ENCODE peak calls at places on chromosomes 12 and 14, in five cellular contexts. O is cardiac fibroblast, L is AG10803, R is Peyer's patch, F is prostate gland. I is an unnamed sample.

GRCh38 chr14:99579077-99579836 is 24.8 kb downstream of the CCDC85C start:
- DNase-seq in L (no peak), O (no peak), F (peak; percentile 94), R (peak; percentile 85), I (no peak)

GRCh38 chr12:3076730-3077571 is at the start of gene TSPAN9:
- DNase-seq in O (peak; percentile 79), L (peak; percentile 76), R (peak; percentile 90), F (peak; percentile 82), I (peak; percentile 76)

GRCh38 chr12:113135178-113136127 is at the start of gene RASAL1:
- DNase-seq in O (no peak), F (no peak), L (no peak), R (peak; percentile 80), I (no peak)

GRCh38 chr14:72516936-72517408 is 376.9 kb downstream of the DPF3 start:
- DNase-seq in R (peak; percentile 62), L (peak; percentile 85), O (peak; percentile 91), F (peak; percentile 38), I (peak; percentile 92)

GRCh38 chr14:106185837-106186233 is 659.5 kb downstream of the TMEM121 start:
- DNase-seq in F (no peak), R (no peak), L (no peak), O (no peak), I (no peak)

GRCh38 chr14:67573268-67574010 is 26.6 kb downstream of the PIGH start:
- DNase-seq in O (no peak), R (peak; percentile 59), F (no peak), L (no peak), I (no peak)

GRCh38 chr14:67735361-67735921 is 33.8 kb downstream of the RDH12 start:
- DNase-seq in L (no peak), F (no peak), O (peak; percentile 24), R (no peak), I (no peak)

GRCh38 chr12:116516657-116517056 is 42.5 kb upstream of the MAP1LC3B2 start:
- DNase-seq in O (no peak), R (no peak), F (no peak), L (no peak), I (no peak)

GRCh38 chr14:92647499-92648279 is 100.7 kb downstream of the LGMN start:
- DNase-seq in O (peak; percentile 52), R (no peak), L (peak; percentile 83), F (no peak), I (peak; percentile 40)

GRCh38 chr12:76317976-76318375 is 30.2 kb downstream of the BBS10 start:
- DNase-seq in L (no peak), R (no peak), F (no peak), O (no peak), I (no peak)

GRCh38 chr14:33918256-33918655 is 32.6 kb downstream of the EGLN3 start:
- DNase-seq in O (peak; percentile 15), R (no peak), F (no peak), L (no peak), I (peak; percentile 26)

GRCh38 chr12:109896188-109896587 is 3.9 kb upstream of the TCHP start:
- DNase-seq in F (no peak), L (no peak), O (no peak), R (no peak), I (no peak)

GRCh38 chr12:14963520-14963919 is 2.1 kb upstream of the ARHGDIB start:
- DNase-seq in F (no peak), R (no peak), L (no peak), O (no peak), I (no peak)

GRCh38 chr12:124953689-124954405 is 35.1 kb downstream of the DHX37 start:
- DNase-seq in O (no peak), R (no peak), F (no peak), L (no peak), I (no peak)

GRCh38 chr12:115385141-115385540 is 701.2 kb upstream of the TBX3 start:
- DNase-seq in F (no peak), O (no peak), R (no peak), L (no peak), I (no peak)

GRCh38 chr12:64781374-64782029 is 22.3 kb upstream of the GNS start:
- DNase-seq in R (peak; percentile 58), L (no peak), O (no peak), F (peak; percentile 23), I (no peak)

GRCh38 chr14:98182385-98183055 is 1089.5 kb downstream of the BCL11B start:
- DNase-seq in R (no peak), O (peak; percentile 1), F (no peak), L (no peak), I (peak; percentile 8)

GRCh38 chr12:114403044-114403689 is 2.8 kb downstream of the TBX5 start:
- DNase-seq in O (peak; percentile 63), F (no peak), L (peak; percentile 49), R (no peak), I (peak; percentile 52)

GRCh38 chr14:44833376-44833775 is 128.4 kb downstream of the KLHL28 start:
- DNase-seq in O (peak; percentile 18), F (no peak), R (no peak), L (peak; percentile 27), I (peak; percentile 20)

GRCh38 chr12:32478858-32479257 is 79.5 kb downstream of the FGD4 start:
- DNase-seq in L (no peak), F (no peak), R (no peak), O (no peak), I (no peak)

GRCh38 chr14:34423445-34423844 is 38.6 kb downstream of the SPTSSA start:
- DNase-seq in R (no peak), O (no peak), L (no peak), F (no peak), I (no peak)

GRCh38 chr14:95557291-95557690 is 22.4 kb downstream of the GLRX5 start:
- DNase-seq in O (no peak), F (no peak), R (no peak), L (no peak), I (no peak)

GRCh38 chr12:120468846-120469449 is 600 bp downstream of the SRSF9 start:
- DNase-seq in F (peak; percentile 15), L (peak; percentile 13), R (peak; percentile 58), O (no peak), I (no peak)

GRCh38 chr12:45200497-45201043 is 15.3 kb upstream of the ANO6 start:
- DNase-seq in O (peak; percentile 36), R (no peak), F (no peak), L (peak; percentile 39), I (peak; percentile 36)

GRCh38 chr12:93813972-93814821 is 137.0 kb downstream of the CRADD start:
- DNase-seq in L (peak; percentile 84), O (peak; percentile 99), R (no peak), F (peak; percentile 93), I (peak; percentile 98)

DNA sequence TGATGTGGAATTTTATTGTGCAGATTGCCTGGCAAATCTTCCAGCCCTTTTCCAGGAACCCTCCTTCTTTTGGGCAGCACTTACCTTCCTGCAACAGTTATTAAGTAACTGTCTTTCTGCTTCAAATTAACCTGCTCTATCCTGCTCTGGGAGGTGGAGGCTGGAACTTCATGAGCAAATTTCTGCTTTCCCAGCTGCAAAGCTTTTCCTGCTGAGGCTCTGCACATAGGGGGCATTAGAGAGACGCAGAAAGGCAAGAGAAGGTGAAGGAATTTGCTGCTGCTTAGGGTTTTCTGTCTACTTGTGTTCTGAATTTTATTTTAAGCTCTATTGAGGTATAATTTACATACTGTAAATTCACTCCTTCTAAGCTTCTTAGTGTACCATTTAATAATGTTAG is 259.2 kb downstream of the PCNX1 start:
- DNase-seq in O (peak; percentile 90), F (no peak), R (no peak), L (peak; percentile 83), I (peak; percentile 93)
- TF ChIP-seq CTCF in O (peak; percentile 80), F (peak; percentile 18), R (no peak), L (peak; percentile 96), I (no peak)

GRCh38 chr14:77000340-77001235 is 27.9 kb downstream of the IRF2BPL start:
- DNase-seq in L (peak; percentile 79), O (peak; percentile 64), R (no peak), F (peak; percentile 72), I (peak; percentile 72)
- H3K4me3 ChIP-seq in L (peak overlapping the region; percentile 15), O (no peak overlapping the region), R (no peak overlapping the region), F (peak overlapping the region; percentile 13), I (no peak overlapping the region)

DNA sequence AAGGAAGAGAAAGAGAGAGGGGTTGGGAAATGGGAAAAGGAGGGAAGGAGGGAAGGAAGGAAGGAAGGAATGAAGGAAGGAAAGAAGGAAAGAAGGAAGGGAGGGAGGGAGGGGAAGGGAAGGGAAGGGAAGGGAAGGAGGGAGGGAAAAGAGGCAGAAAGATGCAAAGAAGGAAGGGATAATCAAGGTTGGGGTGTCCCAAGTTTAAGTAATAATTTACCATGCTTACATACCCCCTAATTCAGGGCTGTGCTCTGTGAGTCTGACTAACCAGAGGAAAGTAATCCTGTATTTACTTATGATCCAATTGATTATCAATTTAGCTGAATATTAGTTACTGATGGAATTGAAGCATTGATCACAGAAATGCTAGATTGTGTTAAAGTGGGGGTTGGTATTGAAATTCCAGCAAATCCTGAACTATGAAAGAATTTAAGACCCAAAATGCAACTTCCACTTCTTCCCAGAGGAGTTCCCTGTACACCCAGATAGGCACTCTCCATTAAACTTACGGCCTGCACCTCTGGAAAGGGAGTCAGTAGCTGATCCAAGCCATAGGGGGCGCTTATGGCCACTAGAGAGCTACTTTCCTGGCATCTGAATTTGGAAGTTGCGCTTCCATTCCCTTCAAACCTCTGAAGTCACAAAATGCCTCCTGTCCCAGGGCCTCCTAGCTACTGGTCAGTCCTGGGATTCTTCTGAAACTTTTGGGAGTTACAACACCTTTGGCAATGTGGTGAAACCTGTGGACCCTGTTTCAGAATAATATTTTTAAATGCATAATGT is 162.7 kb upstream of the PWP1 start:
- DNase-seq in O (no peak), F (no peak), L (no peak), R (no peak), I (no peak)
- TF ChIP-seq CTCF in O (peak; percentile 30), F (no peak), L (no peak), R (no peak), I (peak; percentile 16)

GRCh38 chr12:68451261-68452091 is 119.3 kb upstream of the MDM1 start:
- DNase-seq in R (no peak), L (peak; percentile 94), O (peak; percentile 90), F (no peak), I (peak; percentile 85)
- H3K4me3 ChIP-seq in R (peak overlapping the region; percentile 7), L (peak overlapping the region; percentile 16), O (no peak overlapping the region), F (no peak overlapping the region), I (peak overlapping the region; percentile 4)

GRCh38 chr14:100709252-100709955 is 17.3 kb upstream of the DLK1 start:
- DNase-seq in F (no peak), R (peak; percentile 65), L (no peak), O (peak; percentile 54), I (peak; percentile 27)
- TF ChIP-seq CTCF in F (peak; percentile 72), R (no peak), L (no peak), O (no peak), I (peak; percentile 18)

DNA sequence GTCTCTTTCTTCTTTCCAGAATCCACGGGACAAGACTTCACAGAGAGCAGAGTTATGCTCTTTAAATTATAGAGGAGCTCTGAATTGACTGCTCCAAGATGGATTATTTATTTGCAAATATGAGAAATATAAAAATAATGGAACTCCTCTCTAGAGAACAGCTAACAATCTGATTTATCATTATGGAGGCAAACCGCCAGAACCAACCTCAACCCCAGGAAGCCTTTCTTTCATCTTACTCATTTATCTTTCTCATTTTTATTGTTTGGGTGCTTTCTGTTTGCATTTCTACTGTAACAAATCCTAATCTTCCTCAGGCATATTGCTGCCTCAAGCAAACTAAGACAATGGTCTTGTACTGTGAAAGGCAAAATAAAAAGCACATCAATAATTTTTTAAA is 216.5 kb downstream of the C12orf50 start:
- DNase-seq in F (no peak), O (no peak), R (no peak), L (no peak), I (no peak)
- H3K4me3 ChIP-seq in F (no peak overlapping the region), O (no peak overlapping the region), R (no peak overlapping the region), L (no peak overlapping the region), I (no peak overlapping the region)

GRCh38 chr12:56645201-56645716 is 525 bp downstream of the ATP5F1B start:
- DNase-seq in L (no peak), F (no peak), R (no peak), O (no peak), I (no peak)

GRCh38 chr12:56644654-56645053 is 1.1 kb downstream of the ATP5F1B start:
- DNase-seq in L (no peak), O (peak; percentile 32), R (no peak), F (no peak), I (no peak)

GRCh38 chr12:56645717-56646446 is at the start of gene ATP5F1B:
- DNase-seq in L (peak; percentile 100), O (peak; percentile 100), F (peak; percentile 98), R (peak; percentile 91), I (peak; percentile 100)
- TF ChIP-seq CTCF in L (no peak), O (no peak), F (no peak), R (no peak), I (no peak)